ENCODE peak calls at places on chromosomes 7 and 10, in four cellular contexts. C, N, F and H are unnamed samples.
A peak's percentile ranks its signal among the peaks of the same experiment; 100 is the strongest.

GRCh38 chr10:34766811-34767516 is 48.1 kb downstream of the PARD3 start:
- DNase-seq in C (no peak), F (no peak), N (no peak), H (no peak)

GRCh38 chr10:53597835-53598251 is 825.3 kb upstream of the MBL2 start:
- DNase-seq in N (no peak), C (peak; percentile 3), F (no peak), H (no peak)

GRCh38 chr7:151774951-151775350 is 102.0 kb downstream of the PRKAG2 start:
- DNase-seq in C (no peak), F (no peak), N (peak; percentile 44), H (no peak)

GRCh38 chr7:101743241-101743994 is 74.0 kb upstream of the CUX1 start:
- DNase-seq in F (no peak), N (peak; percentile 77), C (peak; percentile 62), H (peak; percentile 57)

GRCh38 chr7:151143261-151144015 is 24.1 kb downstream of the GBX1 start:
- DNase-seq in N (no peak), F (peak; percentile 37), C (peak; percentile 85), H (no peak)

GRCh38 chr7:7385421-7385820 is 150.3 kb downstream of the COL28A1 start:
- DNase-seq in C (no peak), F (no peak), N (no peak), H (no peak)

GRCh38 chr7:144468990-144469732 is 65.7 kb upstream of the NOBOX start:
- DNase-seq in N (no peak), F (no peak), C (no peak), H (no peak)

GRCh38 chr7:47361746-47362215 is 220.1 kb downstream of the TNS3 start:
- DNase-seq in N (no peak), C (peak; percentile 76), F (no peak), H (no peak)

GRCh38 chr10:1671366-1672000 is 65.8 kb downstream of the ADARB2 start:
- DNase-seq in C (no peak), N (no peak), F (no peak), H (no peak)

GRCh38 chr7:158270106-158270775 is 317.4 kb downstream of the PTPRN2 start:
- DNase-seq in N (peak; percentile 57), C (no peak), F (no peak), H (no peak)

GRCh38 chr7:113083132-113083833 is 3.3 kb downstream of the GPR85 start:
- DNase-seq in C (no peak), F (no peak), N (no peak), H (no peak)

GRCh38 chr7:81248420-81248819 is 329.6 kb upstream of the SEMA3C start:
- DNase-seq in N (no peak), C (no peak), F (no peak), H (no peak)

GRCh38 chr7:2621948-2622640 is 9.7 kb upstream of the TTYH3 start:
- DNase-seq in C (no peak), N (no peak), F (no peak), H (no peak)

GRCh38 chr7:148987751-148988512 is 40.4 kb downstream of the PDIA4 start:
- DNase-seq in N (no peak), C (no peak), F (no peak), H (no peak)

GRCh38 chr7:10998984-10999757 is 25.5 kb downstream of the PHF14 start:
- DNase-seq in F (no peak), C (no peak), N (no peak), H (no peak)

GRCh38 chr10:16116404-16117304 is 256.3 kb upstream of the MINDY3 start:
- DNase-seq in N (no peak), C (no peak), F (peak; percentile 26), H (no peak)

GRCh38 chr10:63929826-63930467 is 408.7 kb downstream of the REEP3 start:
- DNase-seq in N (peak; percentile 64), F (no peak), C (no peak), H (peak; percentile 57)

GRCh38 chr10:45424668-45425404 is 50.8 kb downstream of the ALOX5 start:
- DNase-seq in N (peak; percentile 73), C (no peak), F (peak; percentile 44), H (no peak)

GRCh38 chr10:65684896-65685295 is 1240.9 kb upstream of the LRRTM3 start:
- DNase-seq in N (no peak), F (no peak), C (no peak), H (no peak)

GRCh38 chr10:133461841-133462240 is 8.1 kb downstream of the SCART1 start:
- DNase-seq in C (no peak), F (no peak), N (no peak), H (peak; percentile 6)

GRCh38 chr7:130292682-130293257 is at the start of gene CPA4:
- DNase-seq in C (peak; percentile 96), N (no peak), F (no peak), H (no peak)

GRCh38 chr7:157429001-157429679 is 92.3 kb downstream of the DNAJB6 start:
- DNase-seq in F (peak; percentile 12), C (peak; percentile 69), N (peak; percentile 50), H (no peak)

GRCh38 chr10:68721673-68721963 is 579 bp downstream of the CCAR1 start:
- DNase-seq in N (no peak), F (no peak), C (no peak), H (peak; percentile 12)

GRCh38 chr10:71158251-71158650 is 54.1 kb upstream of the UNC5B start:
- DNase-seq in N (no peak), C (no peak), F (no peak), H (no peak)

GRCh38 chr10:120262857-120263547 is 194.0 kb upstream of the PLPP4 start:
- DNase-seq in N (no peak), F (no peak), C (no peak), H (no peak)